ENCODE peak calls at places on chromosomes 13 and 19, in four cellular contexts. One of them, this sample, is unnamed.

GRCh38 chr13:75446874-75447273 is 35.1 kb downstream of the TBC1D4 start:
- DNase-seq in OCI-LY7: no peak
- DNase-seq in A549: no peak
- DNase-seq in K562: no peak
- DNase-seq in this sample: no peak

GRCh38 chr19:15294591-15294990 is 37.7 kb downstream of the BRD4 start:
- DNase-seq in OCI-LY7: no peak
- DNase-seq in A549: no peak
- DNase-seq in K562: no peak
- DNase-seq in this sample: no peak

GRCh38 chr13:39196957-39197644 is 158.8 kb downstream of the NHLRC3 start:
- DNase-seq in OCI-LY7: no peak
- DNase-seq in A549: no peak
- DNase-seq in K562: no peak
- DNase-seq in this sample: no peak

GRCh38 chr19:20038358-20039202 is 725 bp downstream of the ZNF682 start:
- DNase-seq in OCI-LY7: peak
- DNase-seq in A549: no peak
- DNase-seq in K562: no peak
- DNase-seq in this sample: no peak

GRCh38 chr13:48804836-48805601 is 151.3 kb downstream of the CYSLTR2 start:
- DNase-seq in OCI-LY7: no peak
- DNase-seq in A549: no peak
- DNase-seq in K562: no peak
- DNase-seq in this sample: no peak

GRCh38 chr13:90702050-90702449 is 645.4 kb upstream of the MIR17HG start:
- DNase-seq in OCI-LY7: no peak
- DNase-seq in A549: no peak
- DNase-seq in K562: no peak
- DNase-seq in this sample: no peak

GRCh38 chr19:53160350-53160749 is 1.5 kb upstream of the ZNF347 start:
- DNase-seq in OCI-LY7: no peak
- DNase-seq in A549: no peak
- DNase-seq in K562: no peak
- DNase-seq in this sample: no peak

GRCh38 chr19:58535857-58536256 is 8.0 kb upstream of the TRIM28 start:
- DNase-seq in OCI-LY7: no peak
- DNase-seq in A549: no peak
- DNase-seq in K562: no peak
- DNase-seq in this sample: no peak

GRCh38 chr13:26222523-26223046 is 471 bp upstream of the RNF6 start:
- DNase-seq in OCI-LY7: no peak
- DNase-seq in A549: no peak
- DNase-seq in K562: no peak
- DNase-seq in this sample: no peak

GRCh38 chr13:100892981-100893380 is 218.4 kb upstream of the TMTC4 start:
- DNase-seq in OCI-LY7: no peak
- DNase-seq in A549: no peak
- DNase-seq in K562: no peak
- DNase-seq in this sample: no peak

GRCh38 chr13:50244913-50245574 is 229.8 kb downstream of the KCNRG start:
- DNase-seq in OCI-LY7: peak
- DNase-seq in A549: peak
- DNase-seq in K562: peak
- DNase-seq in this sample: peak

GRCh38 chr13:33016414-33017409 is at the start of gene KL:
- DNase-seq in OCI-LY7: no peak
- DNase-seq in A549: peak
- DNase-seq in K562: no peak
- DNase-seq in this sample: no peak

GRCh38 chr19:14053032-14053431 is 8.8 kb downstream of the PALM3 start:
- DNase-seq in OCI-LY7: no peak
- DNase-seq in A549: no peak
- DNase-seq in K562: no peak
- DNase-seq in this sample: no peak

GRCh38 chr19:38361633-38362075 is 12.7 kb upstream of the PSMD8 start:
- DNase-seq in OCI-LY7: peak
- DNase-seq in A549: peak
- DNase-seq in K562: peak
- DNase-seq in this sample: no peak

GRCh38 chr13:83702021-83702420 is 180.3 kb downstream of the SLITRK1 start:
- DNase-seq in OCI-LY7: no peak
- DNase-seq in A549: no peak
- DNase-seq in K562: no peak
- DNase-seq in this sample: no peak

GRCh38 chr13:78777973-78778372 is 119.0 kb upstream of the OBI1 start:
- DNase-seq in OCI-LY7: no peak
- DNase-seq in A549: no peak
- DNase-seq in K562: no peak
- DNase-seq in this sample: no peak

GRCh38 chr19:14979498-14980255 is at the start of gene SLC1A6:
- DNase-seq in OCI-LY7: no peak
- DNase-seq in A549: no peak
- DNase-seq in K562: no peak
- DNase-seq in this sample: no peak

GRCh38 chr13:42486711-42487198 is 87.2 kb upstream of the TNFSF11 start:
- DNase-seq in OCI-LY7: no peak
- DNase-seq in A549: peak
- DNase-seq in K562: no peak
- DNase-seq in this sample: peak

GRCh38 chr13:45108716-45109706 is 11.3 kb upstream of the GTF2F2 start:
- DNase-seq in OCI-LY7: no peak
- DNase-seq in A549: no peak
- DNase-seq in K562: peak
- DNase-seq in this sample: peak

GRCh38 chr19:7783991-7784421 is 21.0 kb downstream of the CLEC4M start:
- DNase-seq in OCI-LY7: no peak
- DNase-seq in A549: peak
- DNase-seq in K562: no peak
- DNase-seq in this sample: no peak

GRCh38 chr19:12521996-12522395 is 29.3 kb downstream of the ZNF564 start:
- DNase-seq in OCI-LY7: peak
- DNase-seq in A549: peak
- DNase-seq in K562: peak
- DNase-seq in this sample: no peak

GRCh38 chr19:49359851-49360845 is 2.1 kb downstream of the TEAD2 start:
- DNase-seq in OCI-LY7: peak
- DNase-seq in A549: no peak
- DNase-seq in K562: no peak
- DNase-seq in this sample: no peak

GRCh38 chr19:30152510-30153291 is 210.7 kb downstream of the URI1 start:
- DNase-seq in OCI-LY7: no peak
- DNase-seq in A549: no peak
- DNase-seq in K562: no peak
- DNase-seq in this sample: no peak

GRCh38 chr19:45676851-45677263 is 8.8 kb downstream of the GIPR start:
- DNase-seq in OCI-LY7: peak
- DNase-seq in A549: no peak
- DNase-seq in K562: no peak
- DNase-seq in this sample: no peak

GRCh38 chr19:48873476-48874308 is 1.5 kb downstream of the PPP1R15A start:
- DNase-seq in OCI-LY7: no peak
- DNase-seq in A549: peak
- DNase-seq in K562: peak
- DNase-seq in this sample: no peak

GRCh38 chr13:29884671-29885424 is 34.4 kb upstream of the UBL3 start:
- DNase-seq in OCI-LY7: no peak
- DNase-seq in A549: no peak
- DNase-seq in K562: no peak
- DNase-seq in this sample: no peak

GRCh38 chr19:31349160-31349881 is at the start of gene TSHZ3:
- DNase-seq in OCI-LY7: no peak
- DNase-seq in A549: peak
- DNase-seq in K562: peak
- DNase-seq in this sample: peak

GRCh38 chr13:31605076-31605858 is 134.1 kb upstream of the RXFP2 start:
- DNase-seq in OCI-LY7: no peak
- DNase-seq in A549: no peak
- DNase-seq in K562: no peak
- DNase-seq in this sample: no peak

GRCh38 chr13:51380269-51380668 is 40.8 kb downstream of the SERPINE3 start:
- DNase-seq in OCI-LY7: no peak
- DNase-seq in A549: no peak
- DNase-seq in K562: no peak
- DNase-seq in this sample: no peak

GRCh38 chr19:8626823-8627222 is 3.6 kb upstream of the NFILZ start:
- DNase-seq in OCI-LY7: no peak
- DNase-seq in A549: no peak
- DNase-seq in K562: no peak
- DNase-seq in this sample: no peak

GRCh38 chr19:11261431-11261901 is 858 bp downstream of the DOCK6 start:
- DNase-seq in OCI-LY7: no peak
- DNase-seq in A549: no peak
- DNase-seq in K562: no peak
- DNase-seq in this sample: no peak
- H3K4me3 ChIP-seq in OCI-LY7: peak
- H3K4me3 ChIP-seq in A549: peak
- H3K4me3 ChIP-seq in K562: peak
- H3K4me3 ChIP-seq in this sample: peak

DNA sequence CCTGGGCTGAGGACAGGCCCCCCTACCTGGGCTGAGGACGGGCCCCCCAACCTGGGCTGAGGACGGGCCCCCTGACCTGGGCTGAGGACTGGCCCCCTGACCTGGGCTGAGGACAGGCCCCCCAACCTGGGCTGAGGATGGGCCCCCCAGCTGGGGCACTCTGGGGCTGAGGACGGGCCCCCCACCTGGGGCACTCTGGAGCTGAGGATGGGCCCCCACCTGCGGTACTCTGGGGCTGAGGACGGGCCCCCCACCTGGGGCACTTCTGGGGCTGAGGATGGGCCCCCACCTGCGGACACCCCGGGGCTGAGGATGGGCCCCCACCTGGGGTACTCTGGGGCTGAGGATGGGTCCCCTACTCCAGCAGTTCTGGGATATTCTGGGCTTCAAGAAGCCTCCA is 65.5 kb downstream of the RASA3 start:
- DNase-seq in OCI-LY7: no peak
- DNase-seq in A549: no peak
- DNase-seq in K562: no peak
- DNase-seq in this sample: no peak
- H3K4me3 ChIP-seq in OCI-LY7: peak
- H3K4me3 ChIP-seq in A549: no peak
- H3K4me3 ChIP-seq in K562: no peak
- H3K4me3 ChIP-seq in this sample: no peak

GRCh38 chr19:4015705-4016402 is 8.3 kb downstream of the PIAS4 start:
- DNase-seq in OCI-LY7: no peak
- DNase-seq in A549: no peak
- DNase-seq in K562: no peak
- DNase-seq in this sample: no peak
- H3K4me3 ChIP-seq in OCI-LY7: no peak
- H3K4me3 ChIP-seq in A549: no peak
- H3K4me3 ChIP-seq in K562: no peak
- H3K4me3 ChIP-seq in this sample: no peak

GRCh38 chr13:24272452-24273161 is 36.8 kb upstream of the C1QTNF9 start:
- DNase-seq in OCI-LY7: no peak
- DNase-seq in A549: no peak
- DNase-seq in K562: no peak
- DNase-seq in this sample: no peak
- H3K4me3 ChIP-seq in OCI-LY7: no peak
- H3K4me3 ChIP-seq in A549: no peak
- H3K4me3 ChIP-seq in K562: no peak
- H3K4me3 ChIP-seq in this sample: no peak

This sample was measured in skeletal muscle cell.